ENCODE peak calls at places on chromosomes 11 and 22, in five cellular contexts. A is cardiac fibroblast, V is D721Med, G is B cell, D is MM.1S. C is an unnamed sample.

GRCh38 chr11:83545911-83546310 is 259.7 kb upstream of the CCDC90B start:
- DNase-seq in A (no peak), V (no peak), G (no peak), D (no peak), C (no peak)

GRCh38 chr11:66124564-66124963 is 54.5 kb downstream of the PACS1 start:
- DNase-seq in A (no peak), V (no peak), G (no peak), D (no peak), C (no peak)

GRCh38 chr11:77497368-77497767 is 23.5 kb upstream of the PAK1 start:
- DNase-seq in A (no peak), V (no peak), G (no peak), D (no peak), C (no peak)

GRCh38 chr11:18065572-18065971 is 19.5 kb upstream of the TPH1 start:
- DNase-seq in A (no peak), V (no peak), G (no peak), D (no peak), C (no peak)

GRCh38 chr11:95556342-95557151 is 233.0 kb downstream of the FAM76B start:
- DNase-seq in A (peak; percentile 76), V (no peak), G (no peak), D (peak; percentile 71), C (no peak)

GRCh38 chr22:23786261-23786710 is 480 bp upstream of the SMARCB1 start:
- DNase-seq in A (no peak), V (no peak), G (no peak), D (peak; percentile 70), C (no peak)

GRCh38 chr11:79413258-79413657 is 27.6 kb downstream of the TENM4 start:
- DNase-seq in A (peak; percentile 87), V (no peak), G (no peak), D (no peak), C (peak; percentile 31)

GRCh38 chr11:94732617-94733292 is 35.4 kb upstream of the AMOTL1 start:
- DNase-seq in A (peak; percentile 80), V (no peak), G (no peak), D (no peak), C (no peak)

GRCh38 chr11:36411202-36411640 is 98.9 kb downstream of the TRAF6 start:
- DNase-seq in A (no peak), V (no peak), G (peak; percentile 61), D (no peak), C (no peak)

GRCh38 chr11:11605181-11605580 is 16.6 kb downstream of the GALNT18 start:
- DNase-seq in A (no peak), V (no peak), G (no peak), D (no peak), C (no peak)

GRCh38 chr22:50191041-50191740 is 5.5 kb downstream of the TRABD start:
- DNase-seq in A (peak; percentile 32), V (no peak), G (peak; percentile 94), D (no peak), C (no peak)

GRCh38 chr11:87134524-87135106 is 96.9 kb downstream of the TMEM135 start:
- DNase-seq in A (no peak), V (no peak), G (no peak), D (no peak), C (no peak)

GRCh38 chr11:76838422-76839068 is 22.2 kb upstream of the ACER3 start:
- DNase-seq in A (peak; percentile 48), V (no peak), G (no peak), D (no peak), C (no peak)

GRCh38 chr11:93220078-93220477 is 22.3 kb upstream of the SLC36A4 start:
- DNase-seq in A (no peak), V (no peak), G (no peak), D (no peak), C (no peak)

GRCh38 chr11:70511345-70511744 is 113.0 kb downstream of the CTTN start:
- DNase-seq in A (no peak), V (no peak), G (no peak), D (no peak), C (no peak)

GRCh38 chr11:27443746-27444465 is 28.7 kb downstream of the LGR4 start:
- DNase-seq in A (no peak), V (no peak), G (no peak), D (no peak), C (no peak)

GRCh38 chr11:120334894-120335462 is 1.2 kb upstream of the ARHGEF12 start:
- DNase-seq in A (peak; percentile 91), V (no peak), G (peak; percentile 80), D (peak; percentile 84), C (peak; percentile 76)

GRCh38 chr11:120337133-120337895 is 1.1 kb downstream of the ARHGEF12 start:
- DNase-seq in A (peak; percentile 39), V (no peak), G (peak; percentile 32), D (peak; percentile 46), C (no peak)

GRCh38 chr11:120335596-120335927 is 651 bp upstream of the ARHGEF12 start:
- DNase-seq in A (peak; percentile 54), V (no peak), G (no peak), D (peak; percentile 67), C (no peak)

GRCh38 chr11:120336641-120337132 is 474 bp downstream of the ARHGEF12 start:
- DNase-seq in A (peak; percentile 49), V (no peak), G (no peak), D (peak; percentile 56), C (peak; percentile 49)

DNA sequence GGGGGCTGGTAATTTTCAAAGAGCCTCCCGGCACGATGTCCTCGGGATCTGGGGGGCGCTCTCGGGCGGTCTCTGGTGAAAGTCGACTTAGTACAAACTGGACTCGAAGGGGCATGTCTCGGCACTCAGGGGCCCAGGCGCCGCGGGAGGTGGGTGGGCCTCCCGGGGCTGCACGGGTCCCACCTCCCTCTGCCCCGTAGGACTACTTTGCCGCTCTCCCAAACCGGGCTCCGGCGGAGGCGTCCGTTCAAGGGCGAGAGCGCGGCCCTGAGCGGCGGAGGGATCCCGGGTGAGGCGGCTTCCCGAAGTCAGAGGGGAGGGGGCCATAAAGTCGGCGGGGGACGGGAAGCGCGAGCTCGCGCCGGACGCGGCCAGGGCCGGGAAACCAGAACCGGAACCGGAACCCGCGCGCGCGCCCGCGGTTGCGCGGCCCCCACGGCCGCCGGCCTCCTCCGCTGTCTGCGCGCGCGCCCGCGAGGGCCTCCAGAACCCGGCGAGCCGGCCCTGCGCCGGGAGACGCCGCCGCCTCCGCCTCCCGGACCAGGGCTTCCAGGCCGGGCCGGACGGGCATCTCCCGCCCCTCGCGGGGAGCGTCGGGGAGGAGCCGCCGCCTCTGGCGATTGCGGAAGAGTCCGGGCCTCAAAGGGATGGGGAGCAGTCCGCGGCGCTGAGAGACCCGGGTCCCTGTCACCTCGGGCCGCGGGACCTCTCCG is at the start of gene ARHGEF12:
- DNase-seq in A (peak; percentile 99), V (peak; percentile 67), G (peak; percentile 88), D (peak; percentile 96), C (peak; percentile 94)
- TF ChIP-seq CTCF in A (peak; percentile 25), V (peak; percentile 35), G (no peak), D (peak; percentile 51), C (peak; percentile 51)

GRCh38 chr11:46382644-46383403 is 1.4 kb downstream of the MDK start:
- DNase-seq in A (peak; percentile 63), V (no peak), G (no peak), D (no peak), C (no peak)
- TF ChIP-seq CTCF in A (peak; percentile 68), V (peak; percentile 62), G (no peak), D (peak; percentile 37), C (peak; percentile 68)

DNA sequence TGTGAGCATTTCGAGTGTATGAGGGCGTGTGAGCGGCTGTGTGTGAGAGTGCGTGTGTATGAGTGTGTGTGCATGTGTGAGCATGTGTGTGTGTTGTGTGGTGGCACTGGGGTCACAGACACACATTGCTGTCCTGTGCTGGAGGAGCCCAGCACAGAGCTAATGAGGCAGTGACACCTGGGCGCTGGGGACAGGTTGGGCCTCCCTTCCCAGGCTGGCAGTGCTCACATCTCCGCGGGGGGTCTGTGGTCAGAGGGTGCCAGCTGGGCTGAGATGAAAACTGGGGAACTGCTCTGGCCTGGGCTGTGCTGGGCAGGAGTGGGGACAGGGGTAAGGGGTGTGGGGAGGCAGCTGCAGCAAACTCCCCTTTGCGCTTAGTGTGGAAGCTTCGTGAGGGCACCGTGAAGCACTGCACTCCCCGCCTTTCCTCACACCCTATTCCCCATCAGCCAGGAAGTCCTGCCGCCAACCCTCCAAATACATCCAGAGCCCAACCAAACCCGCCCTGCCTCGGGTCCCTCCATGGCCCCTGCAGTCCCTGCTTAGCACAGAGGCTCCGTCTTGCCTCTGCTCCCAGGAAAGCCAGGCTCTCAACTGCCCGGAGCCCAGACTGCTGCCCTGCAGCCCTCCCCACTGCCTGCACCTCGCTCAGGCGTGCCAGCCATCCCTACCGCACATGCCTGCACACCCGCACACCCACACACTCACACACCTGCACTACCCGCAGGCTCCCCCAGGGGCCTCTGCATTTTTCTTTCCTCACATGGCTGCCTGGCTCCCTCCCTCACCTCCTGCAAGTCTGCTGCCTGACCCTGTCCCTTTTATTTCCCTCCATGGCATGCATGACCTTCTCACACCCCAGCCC is 62.0 kb upstream of the THY1 start:
- DNase-seq in A (no peak), V (no peak), G (no peak), D (no peak), C (no peak)
- TF ChIP-seq CTCF in A (peak; percentile 19), V (no peak), G (no peak), D (no peak), C (peak; percentile 50)

GRCh38 chr11:46410021-46410420 is 18.4 kb upstream of the CHRM4 start:
- DNase-seq in A (peak; percentile 33), V (no peak), G (no peak), D (no peak), C (no peak)
- TF ChIP-seq CTCF in A (peak; percentile 15), V (peak; percentile 68), G (no peak), D (no peak), C (no peak)

GRCh38 chr11:2904153-2905052 is 18.8 kb upstream of the CDKN1C start:
- DNase-seq in A (no peak), V (no peak), G (no peak), D (no peak), C (no peak)

GRCh38 chr11:2901196-2901796 is 15.7 kb upstream of the CDKN1C start:
- DNase-seq in A (no peak), V (no peak), G (no peak), D (no peak), C (no peak)

GRCh38 chr11:2901854-2902783 is 16.5 kb upstream of the CDKN1C start:
- DNase-seq in A (peak; percentile 93), V (peak; percentile 72), G (peak; percentile 88), D (peak; percentile 98), C (peak; percentile 76)

GRCh38 chr11:2903672-2904011 is 18.1 kb upstream of the CDKN1C start:
- DNase-seq in A (no peak), V (no peak), G (no peak), D (no peak), C (no peak)

DNA sequence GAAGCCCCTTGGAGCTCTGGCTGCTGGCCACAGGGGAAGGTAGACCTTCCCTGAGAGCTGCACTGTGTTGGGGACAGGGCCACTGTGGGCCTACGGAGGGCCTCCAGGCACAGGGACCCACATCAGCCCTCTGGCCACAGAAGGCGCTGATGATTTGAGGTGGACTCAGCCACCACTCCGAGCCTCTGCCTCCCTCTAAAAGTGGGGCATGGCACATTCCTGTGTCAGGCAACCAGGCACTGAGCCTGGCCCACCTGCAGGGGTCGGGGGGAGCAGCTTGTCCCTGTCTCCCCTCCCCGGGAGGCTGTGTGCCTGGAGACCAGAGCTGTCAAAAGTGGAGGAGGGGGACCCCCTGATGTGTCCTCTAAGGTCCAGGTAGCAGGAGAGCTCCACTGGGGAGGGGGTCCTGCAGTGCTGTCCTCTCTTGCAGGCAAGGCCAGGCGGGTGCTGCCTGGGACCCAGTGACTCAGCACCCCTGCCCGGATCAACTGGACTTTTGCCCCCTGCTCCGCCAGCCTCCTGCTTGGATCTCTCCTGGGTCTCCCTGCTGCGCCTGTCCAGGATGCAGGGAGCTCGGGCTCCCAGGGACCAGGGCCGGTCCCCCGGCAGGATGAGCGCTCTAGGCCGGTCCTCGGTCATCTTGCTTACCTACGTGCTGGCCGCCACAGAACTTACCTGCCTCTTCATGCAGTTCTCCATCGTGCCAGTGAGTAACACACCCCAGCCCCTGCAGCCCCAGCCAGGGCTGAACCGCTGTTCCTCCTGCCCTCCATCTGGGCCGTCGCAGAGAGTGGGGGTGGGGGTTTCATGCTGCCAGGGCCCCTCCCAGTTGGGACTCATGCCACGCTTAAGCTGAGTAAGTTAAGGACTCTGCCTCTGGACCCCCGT is 17.5 kb upstream of the CDKN1C start:
- DNase-seq in A (no peak), V (no peak), G (no peak), D (no peak), C (no peak)
- TF ChIP-seq CTCF in A (no peak), V (no peak), G (no peak), D (no peak), C (no peak)